ENCODE peak calls at places on chromosomes 13 and 19, in five cellular contexts. I is lower leg skin, A is transverse colon, L is Peyer's patch, Y is heart left ventricle. P is an unnamed sample.

GRCh38 chr13:65133094-65133493 is 2097.0 kb downstream of the PCDH9 start:
- DNase-seq in I (no peak), A (no peak), L (no peak), Y (no peak), P (no peak)

GRCh38 chr13:28489975-28490550 is 4.9 kb downstream of the FLT1 start:
- DNase-seq in I (no peak), A (no peak), L (no peak), Y (no peak), P (no peak)

GRCh38 chr13:20711301-20712044 is 8.0 kb downstream of the IL17D start:
- DNase-seq in I (no peak), A (no peak), L (no peak), Y (no peak), P (peak)

GRCh38 chr13:50650936-50651638 is 192.4 kb downstream of the DLEU7 start:
- DNase-seq in I (no peak), A (no peak), L (no peak), Y (no peak), P (no peak)

GRCh38 chr13:39209731-39210633 is 171.7 kb downstream of the NHLRC3 start:
- DNase-seq in I (no peak), A (no peak), L (no peak), Y (no peak), P (no peak)

GRCh38 chr13:109211616-109212015 is 574.8 kb downstream of the IRS2 start:
- DNase-seq in I (no peak), A (no peak), L (no peak), Y (no peak), P (no peak)

GRCh38 chr19:12379732-12380443 is 14.4 kb upstream of the ZNF442 start:
- DNase-seq in I (no peak), A (no peak), L (no peak), Y (no peak), P (no peak)

GRCh38 chr19:16915135-16915534 is 26.3 kb downstream of the F2RL3 start:
- DNase-seq in I (no peak), A (no peak), L (peak), Y (no peak), P (no peak)

GRCh38 chr19:40279120-40279551 is 6.0 kb downstream of the AKT2 start:
- DNase-seq in I (no peak), A (peak), L (no peak), Y (peak), P (no peak)

GRCh38 chr19:56403261-56403660 is 871 bp upstream of the ZNF583 start:
- DNase-seq in I (no peak), A (no peak), L (no peak), Y (no peak), P (no peak)

GRCh38 chr13:41610426-41610825 is 153.1 kb downstream of the RGCC start:
- DNase-seq in I (peak), A (no peak), L (no peak), Y (no peak), P (no peak)

GRCh38 chr13:49258097-49258796 is 10.5 kb downstream of the CDADC1 start:
- DNase-seq in I (no peak), A (no peak), L (no peak), Y (no peak), P (no peak)
- H3K4me3 ChIP-seq in I (no peak), A (no peak), L (peak), Y (no peak), P (no peak)

DNA sequence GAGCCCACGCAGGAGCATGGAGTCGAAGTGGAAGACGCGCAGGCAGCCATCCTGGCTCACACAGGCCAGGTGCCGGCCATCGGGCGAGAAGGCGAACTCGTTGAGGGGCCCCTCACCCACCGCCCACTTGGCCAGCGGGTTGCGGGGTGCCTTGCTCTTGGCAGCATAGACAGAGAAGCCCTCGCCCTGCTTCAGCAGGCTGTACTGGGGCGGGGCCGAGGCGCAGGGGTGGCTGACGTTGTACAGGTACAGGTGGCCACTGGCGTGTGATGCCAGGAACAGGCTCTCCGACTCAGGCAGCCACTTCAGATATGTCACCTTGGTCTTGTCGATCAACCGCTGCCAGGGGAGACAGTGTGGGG is 4.2 kb upstream of the DMPK start:
- DNase-seq in I (no peak), A (no peak), L (no peak), Y (no peak), P (no peak)
- TF ChIP-seq POLR2A in I (no peak), A (no peak), L (no peak), Y (no peak), P (no peak)

GRCh38 chr19:42053037-42053935 is 16.7 kb downstream of the GRIK5 start:
- DNase-seq in I (no peak), A (no peak), L (no peak), Y (no peak), P (no peak)

GRCh38 chr19:42052241-42052863 is 17.7 kb downstream of the GRIK5 start:
- DNase-seq in I (no peak), A (no peak), L (no peak), Y (no peak), P (no peak)

GRCh38 chr19:42054205-42054604 is 15.8 kb downstream of the GRIK5 start:
- DNase-seq in I (no peak), A (no peak), L (no peak), Y (no peak), P (no peak)

GRCh38 chr19:42048992-42049391 is 21.0 kb downstream of the GRIK5 start:
- DNase-seq in I (no peak), A (peak), L (peak), Y (no peak), P (peak)

DNA sequence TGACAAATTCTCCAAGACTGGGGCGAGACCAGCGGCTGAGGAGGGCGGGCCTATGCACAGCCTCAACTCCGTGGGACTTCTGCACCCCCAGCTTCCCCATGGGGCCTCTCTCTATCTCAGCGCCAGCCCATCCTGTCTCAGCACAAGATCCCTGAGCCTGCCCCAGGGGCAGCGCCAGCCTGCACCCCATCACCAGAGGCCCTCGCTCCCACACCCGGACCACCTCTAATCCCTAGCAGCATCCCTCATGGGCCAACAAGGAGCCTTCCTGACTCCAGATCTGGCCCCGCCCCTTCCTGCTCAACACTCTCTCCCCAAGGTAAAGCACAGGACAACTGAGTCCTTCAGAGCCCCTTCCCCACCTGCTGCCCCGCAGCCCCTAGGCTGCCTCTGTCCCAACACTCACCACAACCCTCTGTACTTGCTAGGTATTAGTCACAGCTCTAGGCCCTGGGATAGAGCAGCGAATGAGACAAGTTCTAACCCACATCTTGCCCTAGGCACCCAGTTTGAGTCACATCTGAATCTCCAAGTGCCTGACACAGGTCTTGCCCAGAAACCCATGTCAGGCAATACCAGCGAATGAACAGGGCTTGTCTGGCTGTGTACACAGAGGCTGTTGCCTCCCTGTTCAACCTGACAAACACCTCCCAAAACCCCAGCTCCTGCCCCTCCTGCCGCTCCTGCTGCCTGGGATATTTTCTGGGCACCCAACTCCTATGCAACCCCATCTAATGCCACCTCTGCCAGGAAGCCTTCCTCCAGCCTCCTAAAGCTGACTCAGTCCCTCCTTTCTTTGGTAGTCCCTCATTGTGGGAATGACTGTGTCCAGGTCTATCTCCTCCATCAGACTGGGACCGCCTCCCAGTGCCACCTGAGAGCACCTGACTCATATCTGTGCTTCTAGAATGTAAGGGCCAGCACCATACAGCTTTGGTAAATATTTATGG is 18.6 kb downstream of the GRIK5 start:
- DNase-seq in I (peak), A (no peak), L (no peak), Y (no peak), P (no peak)
- H3K4me3 ChIP-seq in I (no peak), A (no peak), L (no peak), Y (no peak), P (no peak)

GRCh38 chr19:1420590-1420989 is 13.2 kb downstream of the DAZAP1 start:
- DNase-seq in I (no peak), A (no peak), L (no peak), Y (no peak), P (no peak)
- TF ChIP-seq POLR2A in I (no peak), A (no peak), L (no peak), Y (no peak), P (no peak)

GRCh38 chr19:9494096-9494495 is 4.3 kb downstream of the ZNF560 start:
- DNase-seq in I (no peak), A (no peak), L (no peak), Y (no peak), P (no peak)

GRCh38 chr19:9500796-9501195 is 2.4 kb upstream of the ZNF560 start:
- DNase-seq in I (no peak), A (no peak), L (no peak), Y (no peak), P (no peak)

GRCh38 chr19:9498183-9498902 is at the start of gene ZNF560:
- DNase-seq in I (no peak), A (no peak), L (no peak), Y (peak), P (no peak)
- H3K4me3 ChIP-seq in I (no peak), A (no peak), L (no peak), Y (no peak), P (no peak)

GRCh38 chr19:10115392-10116084 is 4.0 kb downstream of the P2RY11 start:
- DNase-seq in I (no peak), A (no peak), L (no peak), Y (no peak), P (no peak)

GRCh38 chr19:10112895-10113591 is 1.6 kb downstream of the P2RY11 start:
- DNase-seq in I (no peak), A (peak), L (peak), Y (peak), P (peak)

GRCh38 chr19:10114651-10115391 is 3.3 kb downstream of the P2RY11 start:
- DNase-seq in I (no peak), A (no peak), L (no peak), Y (no peak), P (peak)

GRCh38 chr19:10113592-10113963 is 2.1 kb downstream of the P2RY11 start:
- DNase-seq in I (no peak), A (no peak), L (no peak), Y (no peak), P (no peak)

GRCh38 chr19:10113964-10114650 is 2.6 kb downstream of the P2RY11 start:
- DNase-seq in I (no peak), A (no peak), L (no peak), Y (no peak), P (peak)
- TF ChIP-seq POLR2A in I (no peak), A (peak), L (no peak), Y (no peak), P (peak)

P was measured in NB4.